ENCODE peak calls at places on chromosomes 2 and 18, in six cellular contexts. G is germinal center; D is iris pigment epithelial cell; L is naive thymus-derived CD8-positive, alpha-beta T cell; T is NCI-H1092; O is uterus. V is an unnamed sample.

GRCh38 chr2:127143851-127144782 is 37.2 kb upstream of the BIN1 start:
- DNase-seq in G (no peak), D (peak; percentile 87), L (no peak), T (no peak), O (no peak), V (peak; percentile 49)

GRCh38 chr18:3982541-3982940 is 472.6 kb downstream of the DLGAP1 start:
- DNase-seq in G (no peak), D (no peak), L (no peak), T (no peak), O (no peak), V (peak; percentile 61)

GRCh38 chr2:215531284-215531683 is 95.4 kb upstream of the FN1 start:
- DNase-seq in G (no peak), D (peak; percentile 91), L (no peak), T (no peak), O (no peak), V (peak; percentile 88)

GRCh38 chr18:74803117-74803516 is 205.4 kb downstream of the ZNF407 start:
- DNase-seq in G (no peak), D (no peak), L (no peak), T (no peak), O (no peak), V (no peak)

GRCh38 chr2:220489116-220489515 is 861.7 kb downstream of the SLC4A3 start:
- DNase-seq in G (no peak), D (no peak), L (no peak), T (no peak), O (no peak), V (peak; percentile 47)

GRCh38 chr18:68489018-68489792 is 225.7 kb downstream of the TMX3 start:
- DNase-seq in G (no peak), D (no peak), L (no peak), T (no peak), O (no peak), V (no peak)

GRCh38 chr2:62292190-62292589 is 96.3 kb downstream of the B3GNT2 start:
- DNase-seq in G (no peak), D (peak; percentile 69), L (no peak), T (no peak), O (no peak), V (peak; percentile 11)

GRCh38 chr2:121387591-121388325 is 102.8 kb upstream of the TFCP2L1 start:
- DNase-seq in G (no peak), D (peak; percentile 50), L (no peak), T (no peak), O (no peak), V (peak; percentile 28)

GRCh38 chr2:216596234-216596985 is 36.8 kb upstream of the IGFBP2 start:
- DNase-seq in G (no peak), D (peak; percentile 81), L (no peak), T (peak; percentile 30), O (no peak), V (peak; percentile 87)

GRCh38 chr2:153221506-153221905 is 257.1 kb downstream of the RPRM start:
- DNase-seq in G (no peak), D (no peak), L (no peak), T (no peak), O (no peak), V (no peak)

GRCh38 chr2:54945401-54946219 is 104.6 kb downstream of the RTN4 start:
- DNase-seq in G (no peak), D (peak; percentile 72), L (no peak), T (no peak), O (peak; percentile 45), V (peak; percentile 68)

GRCh38 chr18:60245096-60245495 is 127.5 kb downstream of the MC4R start:
- DNase-seq in G (no peak), D (no peak), L (no peak), T (no peak), O (no peak), V (no peak)

GRCh38 chr2:241734467-241735208 is at the start of gene D2HGDH:
- DNase-seq in G (peak; percentile 96), D (peak; percentile 77), L (peak; percentile 81), T (peak; percentile 66), O (peak; percentile 95), V (peak; percentile 67)